ENCODE peak calls at places on chromosomes 13 and 19, in ten cellular contexts. G is stimulated activated CD4-positive, alpha-beta T cell treated with anti-CD3 and anti-CD28 coated beads, Interleukin-1b, Interleukin-23, amount 100 ng/mL, for 1 hour; P is AG09319; T is dermis microvascular lymphatic vessel endothelial cell; O is activated naive CD4-positive, alpha-beta T cell; L is endothelial cell; F is uterus; A is EL; N is NCI-H748 treated with DMSO at 0.1 percent for 48 hours; R is astrocyte of the spinal cord. Y is an unnamed sample.

GRCh38 chr13:99312493-99312883 is 5.3 kb upstream of the GPR183 start:
- DNase-seq in G (no peak), P (peak; percentile 98), T (no peak), O (no peak), L (no peak), F (peak; percentile 64), A (peak; percentile 97), N (no peak), R (peak; percentile 49), Y (no peak)

GRCh38 chr19:56348289-56348877 is 33.7 kb upstream of the ZSCAN5A start:
- DNase-seq in G (no peak), P (no peak), T (no peak), O (no peak), L (no peak), F (no peak), A (peak; percentile 22), N (peak; percentile 2), R (no peak), Y (no peak)

GRCh38 chr19:41302624-41303351 is 7.2 kb upstream of the CCDC97 start:
- DNase-seq in G (no peak), P (no peak), T (no peak), O (no peak), L (no peak), F (no peak), A (no peak), N (no peak), R (no peak), Y (peak; percentile 58)

GRCh38 chr13:46490129-46490528 is 62.8 kb upstream of the LRCH1 start:
- DNase-seq in G (no peak), P (no peak), T (no peak), O (no peak), L (no peak), F (no peak), A (no peak), N (no peak), R (no peak), Y (no peak)

GRCh38 chr19:42333975-42334696 is 8.7 kb downstream of the MEGF8 start:
- DNase-seq in G (no peak), P (no peak), T (no peak), O (no peak), L (no peak), F (no peak), A (no peak), N (no peak), R (no peak), Y (no peak)

GRCh38 chr13:109297628-109298027 is 488.8 kb downstream of the IRS2 start:
- DNase-seq in G (no peak), P (peak; percentile 74), T (no peak), O (no peak), L (no peak), F (no peak), A (peak; percentile 82), N (no peak), R (peak; percentile 86), Y (no peak)

GRCh38 chr13:45325806-45326205 is 15.2 kb downstream of the TPT1 start:
- DNase-seq in G (no peak), P (no peak), T (no peak), O (no peak), L (no peak), F (no peak), A (peak; percentile 90), N (no peak), R (peak; percentile 84), Y (no peak)

GRCh38 chr19:4044927-4045557 is 21.7 kb downstream of the ZBTB7A start:
- DNase-seq in G (no peak), P (no peak), T (no peak), O (no peak), L (no peak), F (no peak), A (no peak), N (no peak), R (no peak), Y (no peak)

GRCh38 chr19:13135068-13136062 is 14.8 kb downstream of the STX10 start:
- DNase-seq in G (no peak), P (no peak), T (no peak), O (no peak), L (no peak), F (no peak), A (no peak), N (no peak), R (no peak), Y (no peak)

GRCh38 chr19:38155453-38155852 is 68.6 kb downstream of the DPF1 start:
- DNase-seq in G (no peak), P (no peak), T (no peak), O (no peak), L (no peak), F (no peak), A (no peak), N (no peak), R (no peak), Y (no peak)

GRCh38 chr13:96898212-96898611 is 96.1 kb downstream of the OXGR1 start:
- DNase-seq in G (no peak), P (no peak), T (no peak), O (no peak), L (no peak), F (no peak), A (peak; percentile 53), N (no peak), R (peak; percentile 43), Y (no peak)

GRCh38 chr13:45615501-45616101 is at the start of gene ERICH6B:
- DNase-seq in G (no peak), P (no peak), T (no peak), O (no peak), L (peak; percentile 58), F (peak; percentile 17), A (peak; percentile 51), N (peak; percentile 59), R (peak; percentile 14), Y (no peak)

GRCh38 chr13:33761744-33762143 is 56.2 kb upstream of the RFC3 start:
- DNase-seq in G (no peak), P (no peak), T (no peak), O (no peak), L (no peak), F (no peak), A (peak; percentile 27), N (peak; percentile 92), R (peak; percentile 52), Y (no peak)

GRCh38 chr13:28467034-28467433 is 27.9 kb downstream of the FLT1 start:
- DNase-seq in G (no peak), P (no peak), T (no peak), O (no peak), L (no peak), F (no peak), A (no peak), N (no peak), R (no peak), Y (no peak)

GRCh38 chr19:11092181-11092538 is 2.9 kb downstream of the LDLR start:
- DNase-seq in G (peak; percentile 12), P (no peak), T (peak; percentile 92), O (no peak), L (no peak), F (no peak), A (peak; percentile 55), N (no peak), R (peak; percentile 75), Y (no peak)

GRCh38 chr19:54517483-54517882 is 14.9 kb downstream of the LAIR2 start:
- DNase-seq in G (no peak), P (no peak), T (peak; percentile 61), O (no peak), L (peak; percentile 19), F (no peak), A (peak; percentile 36), N (no peak), R (peak; percentile 17), Y (peak; percentile 47)

GRCh38 chr13:46296465-46296822 is 84.7 kb downstream of the LRRC63 start:
- DNase-seq in G (no peak), P (no peak), T (no peak), O (no peak), L (no peak), F (no peak), A (no peak), N (no peak), R (no peak), Y (no peak)

GRCh38 chr19:6802336-6803035 is 30.0 kb downstream of the VAV1 start:
- DNase-seq in G (peak; percentile 24), P (no peak), T (peak; percentile 28), O (peak; percentile 15), L (no peak), F (no peak), A (peak; percentile 33), N (no peak), R (no peak), Y (no peak)

GRCh38 chr19:57406516-57407123 is 4.3 kb upstream of the ZNF17 start:
- DNase-seq in G (peak; percentile 31), P (no peak), T (peak; percentile 32), O (peak; percentile 20), L (peak; percentile 81), F (peak; percentile 28), A (peak; percentile 47), N (peak; percentile 84), R (peak; percentile 22), Y (peak; percentile 64)

GRCh38 chr13:114007566-114007965 is 33.7 kb upstream of the C13orf46 start:
- DNase-seq in G (no peak), P (no peak), T (no peak), O (no peak), L (no peak), F (peak; percentile 4), A (no peak), N (no peak), R (no peak), Y (no peak)

GRCh38 chr13:95505265-95505664 is 47.3 kb upstream of the CLDN10 start:
- DNase-seq in G (no peak), P (no peak), T (no peak), O (no peak), L (no peak), F (no peak), A (no peak), N (no peak), R (no peak), Y (no peak)

GRCh38 chr19:42108527-42109389 is 23.5 kb downstream of the POU2F2 start:
- DNase-seq in G (peak; percentile 78), P (peak; percentile 71), T (peak; percentile 77), O (peak; percentile 57), L (peak; percentile 91), F (peak; percentile 47), A (peak; percentile 88), N (peak; percentile 92), R (peak; percentile 86), Y (peak; percentile 75)

GRCh38 chr19:862529-863304 is 3.3 kb downstream of the CFD start:
- DNase-seq in G (peak; percentile 58), P (no peak), T (peak; percentile 20), O (peak; percentile 34), L (peak; percentile 56), F (peak; percentile 62), A (peak; percentile 62), N (no peak), R (peak; percentile 36), Y (no peak)

Y was measured in GM12891.